ENCODE peak calls at places on chromosome 5, in seven cellular contexts. Z, X, D, K, G, O and H are unnamed samples.

GRCh38 chr5:16412556-16412955 is 53.0 kb downstream of the ZNF622 start:
- DNase-seq in O (no peak), G (no peak), D (no peak), X (no peak), Z (no peak), K (no peak), H (no peak)

GRCh38 chr5:126851441-126852103 is 74.6 kb downstream of the LMNB1 start:
- DNase-seq in D (no peak), G (no peak), Z (no peak), K (no peak), O (no peak), X (no peak), H (no peak)

GRCh38 chr5:173925449-173926071 is 37.4 kb downstream of the CPEB4 start:
- DNase-seq in K (no peak), G (peak; percentile 43), X (peak; percentile 57), O (no peak), D (no peak), Z (peak; percentile 69), H (no peak)

GRCh38 chr5:133265720-133266575 is 214.1 kb downstream of the HSPA4 start:
- DNase-seq in D (no peak), X (no peak), Z (no peak), K (peak; percentile 22), G (no peak), O (no peak), H (no peak)

GRCh38 chr5:138077064-138077696 is 6.7 kb upstream of the WNT8A start:
- DNase-seq in D (no peak), Z (peak; percentile 73), K (peak; percentile 61), G (peak; percentile 65), O (no peak), X (peak; percentile 65), H (peak; percentile 76)

GRCh38 chr5:180172447-180173197 is 36.4 kb downstream of the RASGEF1C start:
- DNase-seq in D (no peak), Z (no peak), K (peak; percentile 73), G (no peak), X (no peak), O (no peak), H (peak; percentile 82)

GRCh38 chr5:152237531-152237930 is 167.5 kb downstream of the NMUR2 start:
- DNase-seq in Z (no peak), O (no peak), X (no peak), G (no peak), D (no peak), K (no peak), H (no peak)

GRCh38 chr5:169861934-169862333 is 118.4 kb downstream of the INSYN2B start:
- DNase-seq in K (no peak), G (no peak), O (no peak), Z (no peak), X (peak; percentile 96), D (no peak), H (peak; percentile 5)

GRCh38 chr5:75192804-75193203 is 43.9 kb downstream of the ANKRD31 start:
- DNase-seq in Z (no peak), G (no peak), X (no peak), K (no peak), O (no peak), D (no peak), H (no peak)

GRCh38 chr5:38596997-38597396 is 40.6 kb upstream of the LIFR start:
- DNase-seq in O (no peak), K (peak; percentile 3), Z (no peak), G (no peak), X (no peak), D (no peak), H (no peak)

GRCh38 chr5:78503958-78504357 is 143.5 kb downstream of the SCAMP1 start:
- DNase-seq in X (no peak), O (no peak), Z (no peak), K (no peak), G (no peak), D (no peak), H (no peak)

GRCh38 chr5:136712628-136713027 is 347.3 kb upstream of the TRPC7 start:
- DNase-seq in X (no peak), Z (no peak), G (no peak), K (no peak), D (no peak), O (no peak), H (no peak)

GRCh38 chr5:9437741-9438240 is 108.1 kb downstream of the SEMA5A start:
- DNase-seq in O (no peak), X (peak; percentile 86), G (no peak), Z (no peak), D (no peak), K (no peak), H (no peak)

GRCh38 chr5:77437194-77437593 is 54.9 kb downstream of the WDR41 start:
- DNase-seq in X (no peak), G (no peak), K (peak; percentile 18), O (no peak), D (no peak), Z (peak; percentile 43), H (peak; percentile 25)

GRCh38 chr5:91468643-91469422 is 85.7 kb upstream of the ARRDC3 start:
- DNase-seq in K (no peak), D (no peak), G (no peak), X (no peak), O (no peak), Z (no peak), H (peak; percentile 25)

GRCh38 chr5:83082750-83083149 is 5.4 kb downstream of the XRCC4 start:
- DNase-seq in X (no peak), D (no peak), K (no peak), Z (no peak), O (no peak), G (no peak), H (no peak)

GRCh38 chr5:167573274-167574127 is 717.9 kb upstream of the WWC1 start:
- DNase-seq in D (peak; percentile 62), G (no peak), O (no peak), X (peak; percentile 50), K (no peak), Z (no peak), H (peak; percentile 20)

GRCh38 chr5:73519531-73520283 is 21.5 kb downstream of the BTF3 start:
- DNase-seq in D (peak; percentile 63), Z (peak; percentile 86), X (peak; percentile 84), K (peak; percentile 84), G (peak; percentile 84), O (peak; percentile 48), H (peak; percentile 84)

GRCh38 chr5:56147679-56148230 is 85.4 kb downstream of the ANKRD55 start:
- DNase-seq in D (no peak), X (no peak), K (no peak), O (no peak), G (no peak), Z (no peak), H (no peak)

GRCh38 chr5:56475689-56476486 is 242.8 kb upstream of the ANKRD55 start:
- DNase-seq in D (no peak), Z (no peak), K (peak; percentile 79), X (peak; percentile 50), O (no peak), G (no peak), H (no peak)

GRCh38 chr5:146205499-146206202 is 2.2 kb downstream of the RBM27 start:
- DNase-seq in Z (no peak), O (no peak), G (no peak), K (no peak), D (no peak), X (no peak), H (no peak)

DNA sequence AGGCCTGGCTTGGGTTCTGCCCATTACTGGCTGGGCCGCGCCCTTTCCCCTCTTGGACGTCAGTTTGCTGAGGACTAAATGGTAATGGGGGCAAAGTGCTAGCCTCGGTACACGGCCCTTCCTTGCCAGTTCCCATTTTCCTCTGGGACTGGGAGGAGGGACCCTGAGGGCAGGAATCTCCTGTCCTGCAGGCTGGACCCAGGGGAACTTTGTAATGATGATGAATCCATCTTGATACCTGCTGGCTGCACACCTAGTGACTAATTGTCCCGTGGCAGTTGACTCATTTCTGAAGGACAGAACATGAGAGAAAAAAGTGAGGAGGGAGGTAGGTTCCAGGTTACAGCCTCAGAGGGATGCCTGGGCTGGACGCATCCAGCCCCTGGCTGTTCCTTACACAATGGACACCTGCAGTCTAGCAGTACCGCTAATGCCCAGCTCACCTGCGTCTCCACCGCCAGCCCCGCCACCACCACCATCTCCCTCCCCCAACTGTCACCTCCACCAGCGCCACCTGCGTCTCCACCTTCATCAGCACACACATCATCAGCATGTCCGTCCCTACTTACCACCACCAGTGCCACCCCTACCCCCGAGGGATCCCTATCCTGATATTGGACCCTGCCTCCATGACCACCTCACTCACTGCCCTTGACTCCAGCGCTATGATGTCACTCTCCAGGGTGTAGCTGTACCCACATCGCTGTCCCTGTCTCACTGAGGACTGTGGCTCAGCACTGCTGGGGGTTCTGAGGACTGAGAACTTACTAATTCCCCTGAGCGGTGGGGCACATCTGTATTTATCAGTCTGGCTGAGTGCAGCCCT is 4.3 kb downstream of the CDHR2 start:
- DNase-seq in X (no peak), K (no peak), D (no peak), O (no peak), G (no peak), Z (peak; percentile 48), H (no peak)
- H3K4me3 ChIP-seq in X (no peak overlapping the region), K (no peak overlapping the region), D (no peak overlapping the region), O (no peak overlapping the region), G (no peak overlapping the region), Z (no peak overlapping the region), H (no peak overlapping the region)

GRCh38 chr5:3285621-3286020 is 310.0 kb upstream of the IRX1 start:
- DNase-seq in D (no peak), X (no peak), Z (no peak), O (no peak), K (no peak), G (no peak), H (no peak)
- H3K9me3 ChIP-seq in D (no peaks in the 10 kb centered on the region), X (peaks cover 49% of the 10 kb centered on the region), Z (no peaks in the 10 kb centered on the region), O (no peaks in the 10 kb centered on the region), K (no peaks in the 10 kb centered on the region), G (no peaks in the 10 kb centered on the region), H (no peaks in the 10 kb centered on the region)

GRCh38 chr5:1819458-1819857 is 18.3 kb downstream of the NDUFS6 start:
- DNase-seq in K (no peak), Z (no peak), O (no peak), G (no peak), X (no peak), D (no peak), H (no peak)
- TF ChIP-seq USF2 in K (no peak), Z (no peak), O (no peak), G (no peak), X (no peak), D (no peak), H (no peak)

DNA sequence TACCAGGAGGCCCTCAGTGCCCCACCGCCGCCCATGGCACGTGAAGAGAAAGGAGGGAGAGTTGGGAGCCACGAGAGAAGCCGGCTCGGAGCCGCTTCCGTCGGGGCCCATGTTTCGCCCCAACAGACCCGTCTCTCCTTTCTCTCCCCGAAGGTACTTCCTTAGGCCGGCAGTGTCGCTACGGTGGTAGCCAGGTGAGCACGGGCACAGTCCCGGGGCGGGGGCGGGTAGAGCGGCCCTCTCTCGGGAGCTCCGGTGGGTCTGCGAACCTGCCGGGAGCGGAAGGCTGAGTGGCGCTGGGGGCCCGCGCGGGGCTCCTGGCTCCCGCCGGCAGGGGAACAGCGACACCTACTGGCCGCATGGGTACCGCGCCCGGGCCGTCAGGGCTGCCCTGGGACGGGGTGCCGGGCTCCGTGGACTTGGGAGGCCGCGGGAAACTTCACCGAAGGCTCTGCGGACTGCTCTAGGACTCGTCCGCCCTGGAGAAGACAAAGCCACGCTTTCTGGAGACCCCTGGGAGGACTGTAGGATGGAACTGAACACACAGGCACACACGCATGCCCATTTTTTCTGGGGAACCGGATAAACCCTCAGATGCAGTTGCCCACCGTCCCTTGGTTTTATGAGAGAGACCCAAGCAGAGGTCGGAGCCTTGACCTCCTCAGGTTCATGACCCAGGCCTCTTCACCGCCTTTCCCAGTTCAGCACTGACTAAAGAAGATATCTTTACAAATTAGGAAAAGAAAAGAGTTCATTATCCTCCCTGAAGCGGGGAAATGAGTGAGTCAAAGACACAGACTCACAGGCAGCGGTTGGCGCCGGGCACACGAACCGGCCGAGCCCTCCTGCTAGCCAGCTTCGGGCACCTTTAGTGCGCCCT is 202.5 kb downstream of the MEF2C start:
- DNase-seq in O (no peak), D (no peak), Z (peak; percentile 56), K (peak; percentile 13), X (peak; percentile 14), G (peak; percentile 90), H (peak; percentile 94)
- H3K4me3 ChIP-seq in O (peak overlapping the region; percentile 72), D (peak overlapping the region; percentile 6), Z (peak overlapping the region; percentile 28), K (peak overlapping the region; percentile 19), X (peak overlapping the region; percentile 32), G (peak overlapping the region; percentile 35), H (peak overlapping the region; percentile 24)